ENCODE peak calls at places on chromosomes 7 and 10, in four cellular contexts. One of them, this sample, is unnamed.

GRCh38 chr10:69065406-69066361 is 22.2 kb upstream of the SRGN start:
- DNase-seq in A549: no peak
- DNase-seq in neural progenitor cell: no peak
- DNase-seq in heart right ventricle: peak
- DNase-seq in this sample: no peak

GRCh38 chr7:107276220-107276827 is 107.5 kb downstream of the HBP1 start:
- DNase-seq in A549: no peak
- DNase-seq in neural progenitor cell: no peak
- DNase-seq in heart right ventricle: no peak
- DNase-seq in this sample: no peak

GRCh38 chr10:71236286-71236685 is 23.9 kb downstream of the UNC5B start:
- DNase-seq in A549: no peak
- DNase-seq in neural progenitor cell: no peak
- DNase-seq in heart right ventricle: no peak
- DNase-seq in this sample: no peak

GRCh38 chr10:132798876-132799275 is 12.9 kb upstream of the NKX6-2 start:
- DNase-seq in A549: no peak
- DNase-seq in neural progenitor cell: no peak
- DNase-seq in heart right ventricle: no peak
- DNase-seq in this sample: no peak

GRCh38 chr10:132714096-132714721 is 71.7 kb downstream of the NKX6-2 start:
- DNase-seq in A549: no peak
- DNase-seq in neural progenitor cell: peak
- DNase-seq in heart right ventricle: peak
- DNase-seq in this sample: no peak

GRCh38 chr10:77160679-77161078 is 476.9 kb downstream of the KCNMA1 start:
- DNase-seq in A549: no peak
- DNase-seq in neural progenitor cell: no peak
- DNase-seq in heart right ventricle: no peak
- DNase-seq in this sample: no peak

GRCh38 chr7:36895112-36895511 is 170.8 kb upstream of the AOAH start:
- DNase-seq in A549: no peak
- DNase-seq in neural progenitor cell: no peak
- DNase-seq in heart right ventricle: no peak
- DNase-seq in this sample: no peak

GRCh38 chr10:6406220-6407033 is 173.6 kb downstream of the PRKCQ start:
- DNase-seq in A549: peak
- DNase-seq in neural progenitor cell: no peak
- DNase-seq in heart right ventricle: no peak
- DNase-seq in this sample: no peak

GRCh38 chr7:106452031-106452851 is 167.5 kb upstream of the NAMPT start:
- DNase-seq in A549: no peak
- DNase-seq in neural progenitor cell: no peak
- DNase-seq in heart right ventricle: no peak
- DNase-seq in this sample: no peak

GRCh38 chr10:86958109-86958830 is at the start of gene SNCG:
- DNase-seq in A549: no peak
- DNase-seq in neural progenitor cell: no peak
- DNase-seq in heart right ventricle: peak
- DNase-seq in this sample: no peak
- H3K27ac ChIP-seq in A549: peak
- H3K27ac ChIP-seq in neural progenitor cell: no peak
- H3K27ac ChIP-seq in heart right ventricle: peak
- H3K27ac ChIP-seq in this sample: peak

GRCh38 chr10:74738985-74739567 is 87.3 kb upstream of the KAT6B start:
- DNase-seq in A549: no peak
- DNase-seq in neural progenitor cell: no peak
- DNase-seq in heart right ventricle: no peak
- DNase-seq in this sample: no peak
- H3K27ac ChIP-seq in A549: no peak
- H3K27ac ChIP-seq in neural progenitor cell: no peak
- H3K27ac ChIP-seq in heart right ventricle: no peak
- H3K27ac ChIP-seq in this sample: peak

GRCh38 chr10:3890602-3891352 is 105.8 kb upstream of the KLF6 start:
- DNase-seq in A549: no peak
- DNase-seq in neural progenitor cell: no peak
- DNase-seq in heart right ventricle: no peak
- DNase-seq in this sample: no peak
- H3K27ac ChIP-seq in A549: peak
- H3K27ac ChIP-seq in neural progenitor cell: no peak
- H3K27ac ChIP-seq in heart right ventricle: no peak
- H3K27ac ChIP-seq in this sample: no peak

DNA sequence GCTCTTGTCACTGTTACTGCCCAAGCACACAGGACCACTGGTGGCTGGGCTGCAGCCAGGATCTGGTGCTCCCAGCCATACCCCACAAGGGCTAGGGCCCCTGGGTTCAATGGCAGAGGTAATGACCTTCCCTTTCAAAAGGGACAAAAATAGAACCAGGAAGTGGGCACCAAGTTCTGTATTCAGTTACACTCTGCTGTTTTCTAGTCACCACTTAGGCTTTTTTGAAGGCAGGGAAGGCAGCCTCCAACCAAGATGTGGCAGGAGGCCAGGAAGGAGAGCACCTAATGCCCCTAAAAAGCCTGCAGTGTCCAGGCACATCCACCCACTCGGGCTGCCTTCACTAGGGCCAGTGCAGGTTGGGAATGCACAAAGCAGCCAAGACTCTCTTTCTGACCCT is 47.8 kb downstream of the NOD1 start:
- DNase-seq in A549: no peak
- DNase-seq in neural progenitor cell: no peak
- DNase-seq in heart right ventricle: no peak
- DNase-seq in this sample: no peak
- H3K27ac ChIP-seq in A549: peak
- H3K27ac ChIP-seq in neural progenitor cell: no peak
- H3K27ac ChIP-seq in heart right ventricle: no peak
- H3K27ac ChIP-seq in this sample: peak

GRCh38 chr10:96043895-96044580 is 655 bp downstream of the CCNJ start:
- DNase-seq in A549: peak
- DNase-seq in neural progenitor cell: peak
- DNase-seq in heart right ventricle: peak
- DNase-seq in this sample: peak

GRCh38 chr10:96043157-96043894 is at the start of gene CCNJ:
- DNase-seq in A549: peak
- DNase-seq in neural progenitor cell: peak
- DNase-seq in heart right ventricle: peak
- DNase-seq in this sample: peak

GRCh38 chr10:96046546-96046945 is 3.2 kb downstream of the CCNJ start:
- DNase-seq in A549: no peak
- DNase-seq in neural progenitor cell: no peak
- DNase-seq in heart right ventricle: no peak
- DNase-seq in this sample: no peak

GRCh38 chr10:96047004-96047649 is 3.7 kb downstream of the CCNJ start:
- DNase-seq in A549: no peak
- DNase-seq in neural progenitor cell: no peak
- DNase-seq in heart right ventricle: no peak
- DNase-seq in this sample: no peak

DNA sequence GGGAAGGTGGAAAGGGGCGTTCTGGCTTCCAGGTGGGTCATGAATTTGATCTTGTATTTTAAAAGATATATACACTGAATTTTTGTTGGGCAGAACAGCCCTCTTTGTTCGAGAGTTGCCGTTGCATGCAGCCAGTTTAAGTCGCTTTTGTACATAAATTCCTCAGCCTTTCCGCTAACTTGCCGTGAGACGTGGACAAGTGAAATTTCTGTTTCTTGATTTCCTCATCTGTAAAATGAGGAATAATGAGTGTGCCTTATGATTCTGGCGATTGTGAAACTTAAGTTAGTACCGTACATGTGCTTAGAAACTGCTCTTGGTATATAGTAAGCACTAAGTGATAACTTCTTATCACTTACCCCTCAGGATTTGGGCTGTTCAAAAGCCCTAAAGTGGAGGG is 1.3 kb downstream of the CCNJ start:
- DNase-seq in A549: no peak
- DNase-seq in neural progenitor cell: peak
- DNase-seq in heart right ventricle: no peak
- DNase-seq in this sample: no peak
- H3K27ac ChIP-seq in A549: peak
- H3K27ac ChIP-seq in neural progenitor cell: no peak
- H3K27ac ChIP-seq in heart right ventricle: peak
- H3K27ac ChIP-seq in this sample: peak